ENCODE peak calls at places on chromosomes 7 and 10, in four cellular contexts. One of them, this sample, is unnamed.

GRCh38 chr7:73520673-73521635 is 1.1 kb downstream of the BAZ1B start:
- DNase-seq in AG04449: no peak
- DNase-seq in GM10248: no peak
- DNase-seq in Calu3: no peak
- DNase-seq in this sample: no peak

GRCh38 chr10:7408494-7409044 is 2.3 kb downstream of the SFMBT2 start:
- DNase-seq in AG04449: no peak
- DNase-seq in Calu3: peak
- DNase-seq in GM10248: peak
- DNase-seq in this sample: no peak

GRCh38 chr7:51328351-51328801 is 11.8 kb upstream of the COBL start:
- DNase-seq in AG04449: no peak
- DNase-seq in Calu3: peak
- DNase-seq in GM10248: no peak
- DNase-seq in this sample: no peak

GRCh38 chr10:77832243-77832642 is 94.3 kb downstream of the DLG5 start:
- DNase-seq in AG04449: no peak
- DNase-seq in GM10248: no peak
- DNase-seq in Calu3: no peak
- DNase-seq in this sample: no peak

GRCh38 chr10:132329565-132330485 is 2.2 kb upstream of the LRRC27 start:
- DNase-seq in GM10248: no peak
- DNase-seq in Calu3: peak
- DNase-seq in AG04449: no peak
- DNase-seq in this sample: no peak

GRCh38 chr7:151057737-151057988 is at the start of gene CDK5:
- DNase-seq in AG04449: no peak
- DNase-seq in Calu3: no peak
- DNase-seq in GM10248: no peak
- DNase-seq in this sample: no peak

GRCh38 chr7:73338321-73338720 is 10.4 kb downstream of the FKBP6 start:
- DNase-seq in Calu3: no peak
- DNase-seq in GM10248: no peak
- DNase-seq in AG04449: no peak
- DNase-seq in this sample: no peak

GRCh38 chr10:79131730-79132644 is 63.2 kb downstream of the ZMIZ1 start:
- DNase-seq in AG04449: no peak
- DNase-seq in Calu3: no peak
- DNase-seq in GM10248: no peak
- DNase-seq in this sample: no peak

GRCh38 chr7:153430931-153431330 is 621.3 kb upstream of the DPP6 start:
- DNase-seq in GM10248: no peak
- DNase-seq in AG04449: no peak
- DNase-seq in Calu3: no peak
- DNase-seq in this sample: no peak

GRCh38 chr10:74704629-74705360 is 121.6 kb upstream of the KAT6B start:
- DNase-seq in AG04449: no peak
- DNase-seq in Calu3: no peak
- DNase-seq in GM10248: no peak
- DNase-seq in this sample: no peak

GRCh38 chr10:48634198-48634983 is 29.5 kb upstream of the ARHGAP22 start:
- DNase-seq in GM10248: no peak
- DNase-seq in AG04449: peak
- DNase-seq in Calu3: no peak
- DNase-seq in this sample: peak

GRCh38 chr7:111499027-111499426 is 63.3 kb downstream of the IMMP2L start:
- DNase-seq in Calu3: peak
- DNase-seq in AG04449: peak
- DNase-seq in GM10248: no peak
- DNase-seq in this sample: no peak

GRCh38 chr10:116001266-116001857 is 271.6 kb downstream of the GFRA1 start:
- DNase-seq in AG04449: no peak
- DNase-seq in GM10248: no peak
- DNase-seq in Calu3: no peak
- DNase-seq in this sample: no peak

GRCh38 chr7:2287742-2288141 is 26.5 kb downstream of the SNX8 start:
- DNase-seq in GM10248: no peak
- DNase-seq in AG04449: no peak
- DNase-seq in Calu3: no peak
- DNase-seq in this sample: no peak

GRCh38 chr7:75536940-75537538 is 44.9 kb downstream of the SPDYE5 start:
- DNase-seq in AG04449: no peak
- DNase-seq in Calu3: no peak
- DNase-seq in GM10248: no peak
- DNase-seq in this sample: no peak

GRCh38 chr10:70007116-70007820 is 45.4 kb upstream of the MACROH2A2 start:
- DNase-seq in AG04449: no peak
- DNase-seq in Calu3: no peak
- DNase-seq in GM10248: no peak
- DNase-seq in this sample: no peak

GRCh38 chr10:125431149-125431548 is 251.8 kb downstream of the TEX36 start:
- DNase-seq in GM10248: no peak
- DNase-seq in Calu3: no peak
- DNase-seq in AG04449: no peak
- DNase-seq in this sample: no peak

GRCh38 chr10:61465807-61466425 is 12.7 kb upstream of the TMEM26 start:
- DNase-seq in Calu3: no peak
- DNase-seq in GM10248: no peak
- DNase-seq in AG04449: no peak
- DNase-seq in this sample: no peak

GRCh38 chr7:39651262-39651661 is 27.9 kb downstream of the RALA start:
- DNase-seq in Calu3: no peak
- DNase-seq in GM10248: no peak
- DNase-seq in AG04449: no peak
- DNase-seq in this sample: peak

GRCh38 chr7:29884399-29885272 is 78.3 kb downstream of the WIPF3 start:
- DNase-seq in GM10248: no peak
- DNase-seq in AG04449: no peak
- DNase-seq in Calu3: no peak
- DNase-seq in this sample: no peak

GRCh38 chr10:116417821-116418220 is 9.8 kb upstream of the PNLIPRP3 start:
- DNase-seq in Calu3: no peak
- DNase-seq in GM10248: no peak
- DNase-seq in AG04449: no peak
- DNase-seq in this sample: no peak

GRCh38 chr10:88608052-88608732 is 21.6 kb downstream of the LIPJ start:
- DNase-seq in Calu3: no peak
- DNase-seq in AG04449: no peak
- DNase-seq in GM10248: no peak
- DNase-seq in this sample: no peak

GRCh38 chr10:128776617-128777016 is 650.4 kb upstream of the MKI67 start:
- DNase-seq in Calu3: no peak
- DNase-seq in GM10248: no peak
- DNase-seq in AG04449: no peak
- DNase-seq in this sample: no peak
- TF ChIP-seq CTCF in Calu3: no peak
- TF ChIP-seq CTCF in GM10248: no peak
- TF ChIP-seq CTCF in AG04449: no peak
- TF ChIP-seq CTCF in this sample: no peak

DNA sequence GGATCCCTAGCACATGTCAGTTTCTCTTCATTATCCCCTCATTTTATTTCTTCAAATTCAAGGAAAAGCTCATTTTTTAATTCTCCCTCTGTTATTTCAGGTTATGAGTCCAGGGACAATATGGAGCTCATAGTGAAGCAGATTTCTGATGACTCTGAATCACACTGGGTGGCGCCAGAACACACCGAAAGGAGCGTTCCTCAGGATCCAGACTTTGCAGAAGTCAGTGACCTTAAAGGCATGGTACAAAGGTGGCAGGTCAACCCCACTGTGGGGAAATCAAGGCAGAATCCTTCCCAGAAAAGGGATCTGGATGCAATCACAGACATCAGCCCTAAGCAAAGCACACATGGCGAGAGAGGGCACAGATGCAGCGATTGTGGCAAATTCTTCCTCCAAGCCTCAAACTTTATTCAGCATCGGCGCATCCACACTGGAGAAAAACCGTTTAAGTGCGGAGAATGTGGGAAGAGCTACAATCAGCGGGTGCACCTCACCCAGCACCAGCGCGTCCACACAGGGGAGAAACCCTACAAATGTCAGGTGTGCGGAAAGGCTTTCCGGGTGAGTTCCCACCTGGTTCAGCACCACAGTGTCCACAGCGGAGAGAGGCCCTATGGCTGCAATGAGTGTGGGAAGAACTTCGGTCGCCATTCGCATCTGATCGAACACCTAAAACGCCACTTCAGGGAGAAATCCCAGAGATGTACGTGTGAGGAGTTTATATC is 21.4 kb downstream of the ZKSCAN5 start:
- DNase-seq in Calu3: peak
- DNase-seq in GM10248: no peak
- DNase-seq in AG04449: no peak
- DNase-seq in this sample: no peak
- TF ChIP-seq CTCF in Calu3: no peak
- TF ChIP-seq CTCF in GM10248: no peak
- TF ChIP-seq CTCF in AG04449: peak
- TF ChIP-seq CTCF in this sample: peak

GRCh38 chr7:127594490-127594889 is 954 bp downstream of the FSCN3 start:
- DNase-seq in Calu3: no peak
- DNase-seq in AG04449: no peak
- DNase-seq in GM10248: no peak
- DNase-seq in this sample: no peak

GRCh38 chr7:127600885-127601284 is 7.3 kb downstream of the FSCN3 start:
- DNase-seq in GM10248: no peak
- DNase-seq in Calu3: no peak
- DNase-seq in AG04449: no peak
- DNase-seq in this sample: no peak

GRCh38 chr7:127592550-127592949 is 986 bp upstream of the FSCN3 start:
- DNase-seq in AG04449: no peak
- DNase-seq in GM10248: no peak
- DNase-seq in Calu3: no peak
- DNase-seq in this sample: no peak

GRCh38 chr7:127598318-127598717 is 4.8 kb downstream of the FSCN3 start:
- DNase-seq in GM10248: no peak
- DNase-seq in AG04449: no peak
- DNase-seq in Calu3: peak
- DNase-seq in this sample: no peak
- TF ChIP-seq CTCF in GM10248: peak
- TF ChIP-seq CTCF in AG04449: peak
- TF ChIP-seq CTCF in Calu3: no peak
- TF ChIP-seq CTCF in this sample: peak

GRCh38 chr7:78039791-78040776 is 241.5 kb downstream of the PHTF2 start:
- DNase-seq in GM10248: peak
- DNase-seq in AG04449: no peak
- DNase-seq in Calu3: no peak
- DNase-seq in this sample: no peak
- TF ChIP-seq CTCF in GM10248: peak
- TF ChIP-seq CTCF in AG04449: peak
- TF ChIP-seq CTCF in Calu3: no peak
- TF ChIP-seq CTCF in this sample: peak

GRCh38 chr7:72182036-72182435 is 230.1 kb downstream of the CALN1 start:
- DNase-seq in Calu3: no peak
- DNase-seq in AG04449: no peak
- DNase-seq in GM10248: no peak
- DNase-seq in this sample: no peak

GRCh38 chr7:72187179-72187578 is 225.0 kb downstream of the CALN1 start:
- DNase-seq in GM10248: no peak
- DNase-seq in AG04449: no peak
- DNase-seq in Calu3: no peak
- DNase-seq in this sample: no peak

DNA sequence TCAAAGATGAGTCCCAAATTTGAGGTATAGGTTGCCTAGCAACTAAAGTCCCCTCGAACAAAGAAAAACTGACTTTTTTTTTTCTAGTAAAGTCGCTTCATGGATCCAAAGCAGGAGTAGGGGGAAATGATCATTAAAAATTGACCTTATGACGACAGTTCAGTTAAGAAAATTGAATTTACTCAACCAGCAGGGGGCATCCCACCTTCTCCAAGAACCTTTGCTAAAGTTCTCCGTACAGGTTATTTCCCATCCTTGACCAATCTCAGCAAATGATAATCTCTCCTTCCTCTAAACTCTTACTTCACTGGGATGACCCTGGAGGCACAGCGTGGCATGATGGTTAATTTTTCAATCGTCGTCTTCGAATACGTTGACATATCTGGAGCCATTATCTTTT is 228.3 kb downstream of the CALN1 start:
- DNase-seq in Calu3: no peak
- DNase-seq in GM10248: no peak
- DNase-seq in AG04449: no peak
- DNase-seq in this sample: no peak
- TF ChIP-seq CTCF in Calu3: no peak
- TF ChIP-seq CTCF in GM10248: no peak
- TF ChIP-seq CTCF in AG04449: no peak
- TF ChIP-seq CTCF in this sample: no peak

GRCh38 chr10:30833625-30833970 is 198.1 kb downstream of the ZNF438 start:
- DNase-seq in AG04449: no peak
- DNase-seq in Calu3: no peak
- DNase-seq in GM10248: no peak
- DNase-seq in this sample: no peak
- TF ChIP-seq CTCF in AG04449: no peak
- TF ChIP-seq CTCF in Calu3: no peak
- TF ChIP-seq CTCF in GM10248: no peak
- TF ChIP-seq CTCF in this sample: no peak

GRCh38 chr10:123633636-123634035 is 32.5 kb upstream of the GPR26 start:
- DNase-seq in AG04449: no peak
- DNase-seq in Calu3: no peak
- DNase-seq in GM10248: no peak
- DNase-seq in this sample: no peak

GRCh38 chr10:123635131-123635530 is 31.0 kb upstream of the GPR26 start:
- DNase-seq in Calu3: no peak
- DNase-seq in AG04449: no peak
- DNase-seq in GM10248: no peak
- DNase-seq in this sample: no peak

GRCh38 chr10:123635745-123636144 is 30.4 kb upstream of the GPR26 start:
- DNase-seq in AG04449: no peak
- DNase-seq in Calu3: no peak
- DNase-seq in GM10248: no peak
- DNase-seq in this sample: no peak

GRCh38 chr10:123634221-123634620 is 31.9 kb upstream of the GPR26 start:
- DNase-seq in GM10248: no peak
- DNase-seq in Calu3: no peak
- DNase-seq in AG04449: no peak
- DNase-seq in this sample: no peak

DNA sequence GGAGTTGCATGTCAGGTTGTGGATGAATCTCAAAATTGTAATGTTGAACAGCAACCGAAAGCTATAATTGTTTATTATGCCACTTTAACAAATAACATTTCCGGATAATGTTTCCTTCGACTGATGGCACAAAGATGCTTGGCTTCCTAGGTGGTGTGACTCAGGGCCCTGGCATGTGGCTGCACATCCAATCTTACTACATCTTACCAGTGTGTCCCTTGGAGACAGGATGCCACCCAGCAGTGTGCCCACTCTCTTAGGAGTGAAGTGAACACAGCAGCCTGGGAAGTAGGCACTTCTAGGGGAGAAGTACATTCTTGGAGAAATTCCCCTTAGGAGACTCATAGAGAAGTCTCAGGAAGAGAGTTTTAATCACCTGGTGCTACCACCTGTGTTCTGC is 33.0 kb upstream of the GPR26 start:
- DNase-seq in AG04449: no peak
- DNase-seq in GM10248: no peak
- DNase-seq in Calu3: no peak
- DNase-seq in this sample: no peak
- TF ChIP-seq CTCF in AG04449: no peak
- TF ChIP-seq CTCF in GM10248: no peak
- TF ChIP-seq CTCF in Calu3: no peak
- TF ChIP-seq CTCF in this sample: no peak

This sample was measured in AG09319.